ENCODE peak calls at places on chromosomes 3 and 15, in ten cellular contexts. W, Y, O, L, H, Q, Z, E, A and P are unnamed samples.

GRCh38 chr3:65948833-65949573 is 89.7 kb downstream of the MAGI1 start:
- DNase-seq in H (no peak), Y (no peak), L (no peak), E (no peak), W (no peak), Q (no peak), Z (no peak), A (no peak), O (no peak), P (no peak)

GRCh38 chr15:94526071-94526689 is 294.8 kb downstream of the MCTP2 start:
- DNase-seq in E (no peak), O (no peak), Y (no peak), A (no peak), Q (no peak), L (no peak), Z (no peak), H (no peak), W (no peak), P (no peak)

GRCh38 chr15:68201879-68202261 is 3.3 kb downstream of the CALML4 start:
- DNase-seq in L (no peak), H (no peak), O (no peak), Q (no peak), Y (no peak), W (no peak), A (no peak), Z (no peak), E (no peak), P (no peak)

GRCh38 chr3:58651268-58651667 is 15.3 kb downstream of the FAM3D start:
- DNase-seq in Q (no peak), E (no peak), W (no peak), A (peak), Z (no peak), H (no peak), O (no peak), Y (no peak), L (no peak), P (no peak)

GRCh38 chr15:69225355-69226027 is 65.1 kb downstream of the GLCE start:
- DNase-seq in Q (peak), E (no peak), Y (no peak), W (no peak), H (peak), O (peak), L (no peak), Z (no peak), A (peak), P (no peak)

GRCh38 chr3:159380891-159381290 is 579.0 kb downstream of the MFSD1 start:
- DNase-seq in H (no peak), Y (no peak), Z (no peak), W (no peak), E (no peak), A (no peak), L (no peak), O (no peak), Q (no peak), P (no peak)

GRCh38 chr3:103181175-103181574 is 746.4 kb downstream of the ZPLD1 start:
- DNase-seq in Q (no peak), L (no peak), Y (no peak), E (no peak), H (no peak), O (no peak), W (no peak), A (no peak), Z (no peak), P (no peak)

GRCh38 chr3:64340636-64341240 is 115.5 kb upstream of the PRICKLE2 start:
- DNase-seq in Q (no peak), L (no peak), Z (no peak), A (peak), W (no peak), Y (no peak), H (no peak), E (no peak), O (peak), P (no peak)

GRCh38 chr3:9727743-9728142 is 3.8 kb upstream of the BRPF1 start:
- DNase-seq in H (no peak), A (peak), Q (no peak), Y (no peak), O (no peak), W (no peak), E (no peak), L (no peak), Z (no peak), P (no peak)

GRCh38 chr3:104604326-104605010 is 762.2 kb upstream of the ALCAM start:
- DNase-seq in A (peak), O (peak), H (no peak), E (no peak), Z (no peak), W (no peak), Y (no peak), L (no peak), Q (peak), P (no peak)

GRCh38 chr3:133989931-133990702 is 39.6 kb downstream of the SLCO2A1 start:
- DNase-seq in W (no peak), O (no peak), Y (no peak), Q (no peak), A (no peak), E (no peak), L (no peak), H (no peak), Z (no peak), P (no peak)

GRCh38 chr15:89888214-89888804 is 5.5 kb downstream of the AP3S2 start:
- DNase-seq in A (peak), L (no peak), W (no peak), H (peak), Z (no peak), Y (peak), E (no peak), O (peak), Q (peak), P (no peak)

GRCh38 chr3:52609316-52609815 is 73.0 kb downstream of the UQCC5 start:
- DNase-seq in H (no peak), Z (no peak), L (no peak), E (no peak), Y (no peak), A (peak), O (peak), W (no peak), Q (no peak), P (no peak)

GRCh38 chr15:57090460-57090859 is 172.0 kb downstream of the TCF12 start:
- DNase-seq in E (no peak), H (no peak), Q (no peak), W (no peak), Y (no peak), L (no peak), O (no peak), Z (no peak), A (no peak), P (no peak)

GRCh38 chr15:42344763-42345162 is 14.5 kb upstream of the CAPN3 start:
- DNase-seq in H (no peak), Q (no peak), L (no peak), W (no peak), A (peak), Y (no peak), O (peak), E (no peak), Z (no peak), P (no peak)

GRCh38 chr15:68610825-68611224 is 32.0 kb downstream of the CORO2B start:
- DNase-seq in Z (no peak), W (no peak), L (no peak), O (no peak), Q (no peak), H (no peak), A (no peak), Y (no peak), E (no peak), P (no peak)

GRCh38 chr3:126213376-126214044 is 33.1 kb upstream of the ALDH1L1 start:
- DNase-seq in H (no peak), A (no peak), W (no peak), E (no peak), Q (no peak), Y (no peak), Z (no peak), L (no peak), O (no peak), P (no peak)

GRCh38 chr3:61449327-61450040 is 111.9 kb upstream of the PTPRG start:
- DNase-seq in A (no peak), E (no peak), Y (no peak), W (no peak), O (no peak), Q (no peak), L (no peak), Z (no peak), H (no peak), P (no peak)

GRCh38 chr15:70111203-70112017 is 13.7 kb upstream of the TLE3 start:
- DNase-seq in W (no peak), Q (peak), L (peak), E (no peak), O (peak), H (peak), A (peak), Z (no peak), Y (peak), P (no peak)

GRCh38 chr3:169841171-169841570 is 28.5 kb upstream of the LRRC34 start:
- DNase-seq in Z (no peak), O (no peak), H (peak), E (no peak), W (no peak), A (no peak), L (no peak), Q (no peak), Y (no peak), P (no peak)

GRCh38 chr3:188508454-188508853 is 354.5 kb downstream of the LPP start:
- DNase-seq in W (no peak), E (no peak), H (no peak), Z (no peak), Q (no peak), O (no peak), L (no peak), A (no peak), Y (no peak), P (no peak)

GRCh38 chr3:190552969-190553759 is 39.3 kb downstream of the IL1RAP start:
- DNase-seq in O (no peak), Q (no peak), Z (no peak), H (no peak), A (no peak), W (no peak), Y (no peak), E (no peak), L (no peak), P (no peak)

GRCh38 chr15:99102332-99103235 is 2.3 kb upstream of the SYNM start:
- DNase-seq in A (no peak), E (peak), L (no peak), Y (no peak), W (no peak), Q (no peak), Z (no peak), O (no peak), H (no peak), P (no peak)

GRCh38 chr3:156553705-156554356 is 1.1 kb downstream of the SSR3 start:
- DNase-seq in W (no peak), Q (no peak), E (no peak), L (no peak), Y (no peak), A (peak), Z (no peak), H (peak), O (peak), P (no peak)

GRCh38 chr3:69120879-69121464 is 1.4 kb downstream of the LMOD3 start:
- DNase-seq in Q (peak), O (peak), Y (peak), L (no peak), Z (peak), H (peak), W (peak), E (peak), A (peak), P (peak)

GRCh38 chr3:106510206-106510605 is 641.4 kb upstream of the CBLB start:
- DNase-seq in Z (no peak), E (no peak), A (no peak), Q (no peak), W (no peak), L (no peak), H (no peak), Y (no peak), O (peak), P (no peak)